ENCODE peak calls at places on chromosomes 6 and 20, in four cellular contexts. T is GM13976, J is non-pigmented ciliary epithelial cell, M is HT-29. Z is an unnamed sample.

GRCh38 chr6:156777866-156778614 is 862 bp downstream of the ARID1B start:
- DNase-seq in M (peak; percentile 47), T (peak; percentile 68), J (no peak), Z (peak; percentile 48)

GRCh38 chr6:87887266-87887665 is 160.4 kb upstream of the SPACA1 start:
- DNase-seq in T (no peak), J (no peak), M (no peak), Z (no peak)

GRCh38 chr6:41428995-41429417 is 93.6 kb downstream of the NCR2 start:
- DNase-seq in M (peak; percentile 54), J (no peak), T (no peak), Z (peak; percentile 13)

GRCh38 chr6:90005048-90005827 is 111.0 kb downstream of the GJA10 start:
- DNase-seq in T (no peak), J (no peak), M (no peak), Z (no peak)

GRCh38 chr20:58483051-58483450 is 32.1 kb downstream of the APCDD1L start:
- DNase-seq in J (no peak), M (no peak), T (no peak), Z (no peak)

GRCh38 chr20:51411867-51412266 is 130.7 kb downstream of the NFATC2 start:
- DNase-seq in J (no peak), T (no peak), M (no peak), Z (no peak)

GRCh38 chr20:46057856-46058655 is 29.0 kb downstream of the SLC12A5 start:
- DNase-seq in M (no peak), J (no peak), T (peak; percentile 35), Z (peak; percentile 50)

GRCh38 chr6:35492664-35493284 is 4.1 kb downstream of the TEAD3 start:
- DNase-seq in M (no peak), T (no peak), J (no peak), Z (no peak)